ENCODE peak calls at places on chromosomes 11 and 22, in six cellular contexts. M is PC-3; A is NCI-H1105 treated with DMSO at 0.1 percent for 48 hours; J is HEK293T; K is stimulated activated CD4-positive, alpha-beta T cell treated with anti-CD3 and anti-CD28 coated beads, Interleukin-1b, Interleukin-23, amount 100 ng/mL, for 24 hours; N is fibroblast of lung. X is an unnamed sample.

GRCh38 chr11:119741369-119742262 is 12.6 kb upstream of the NECTIN1 start:
- DNase-seq in M (peak), A (no peak), J (peak), K (peak), N (no peak), X (peak)

GRCh38 chr11:85947431-85948272 is 92.5 kb downstream of the CCDC83 start:
- DNase-seq in M (peak), A (no peak), J (no peak), K (no peak), N (peak), X (no peak)

GRCh38 chr11:110918351-110918750 is 206.1 kb upstream of the ARHGAP20 start:
- DNase-seq in M (no peak), A (no peak), J (no peak), K (no peak), N (no peak), X (no peak)

GRCh38 chr11:65424200-65425104 is 1.9 kb downstream of the NEAT1 start:
- DNase-seq in M (peak), A (no peak), J (no peak), K (no peak), N (peak), X (peak)

GRCh38 chr11:69662806-69663205 is 12.3 kb downstream of the LTO1 start:
- DNase-seq in M (no peak), A (no peak), J (no peak), K (no peak), N (no peak), X (no peak)

GRCh38 chr22:37484115-37485005 is 1.8 kb downstream of the MFNG start:
- DNase-seq in M (no peak), A (no peak), J (no peak), K (peak), N (no peak), X (peak)

GRCh38 chr11:126824035-126824607 is 176.4 kb downstream of the KIRREL3 start:
- DNase-seq in M (no peak), A (peak), J (no peak), K (no peak), N (no peak), X (no peak)

GRCh38 chr11:116376547-116376946 is 396.2 kb downstream of the BUD13 start:
- DNase-seq in M (no peak), A (peak), J (no peak), K (no peak), N (no peak), X (no peak)

GRCh38 chr11:9075441-9076000 is 15.9 kb downstream of the SCUBE2 start:
- DNase-seq in M (no peak), A (no peak), J (no peak), K (no peak), N (no peak), X (no peak)

GRCh38 chr11:72238040-72238450 is 5.9 kb downstream of the PHOX2A start:
- DNase-seq in M (peak), A (no peak), J (peak), K (peak), N (peak), X (peak)

GRCh38 chr11:72954860-72955259 is 140.6 kb downstream of the ATG16L2 start:
- DNase-seq in M (no peak), A (no peak), J (no peak), K (no peak), N (no peak), X (no peak)

GRCh38 chr22:23069502-23070357 is 589 bp upstream of the GNAZ start:
- DNase-seq in M (peak), A (peak), J (peak), K (peak), N (peak), X (peak)

GRCh38 chr11:1344056-1344635 is 34.7 kb upstream of the TOLLIP start:
- DNase-seq in M (no peak), A (no peak), J (no peak), K (no peak), N (no peak), X (no peak)

GRCh38 chr11:91730071-91730470 is 494.5 kb upstream of the FAT3 start:
- DNase-seq in M (no peak), A (no peak), J (no peak), K (no peak), N (no peak), X (no peak)

GRCh38 chr11:19959697-19960096 is 200.6 kb downstream of the DBX1 start:
- DNase-seq in M (no peak), A (no peak), J (no peak), K (no peak), N (no peak), X (no peak)

GRCh38 chr11:107623183-107623582 is 32.2 kb downstream of the ELMOD1 start:
- DNase-seq in M (peak), A (no peak), J (no peak), K (no peak), N (no peak), X (no peak)

GRCh38 chr11:28343304-28344233 is 235.4 kb downstream of the METTL15 start:
- DNase-seq in M (peak), A (no peak), J (no peak), K (no peak), N (peak), X (no peak)

GRCh38 chr11:32774081-32774480 is 20.4 kb downstream of the CCDC73 start:
- DNase-seq in M (no peak), A (no peak), J (no peak), K (no peak), N (no peak), X (no peak)

GRCh38 chr22:46280999-46281623 is 13.3 kb downstream of the TTC38 start:
- DNase-seq in M (no peak), A (no peak), J (no peak), K (no peak), N (no peak), X (no peak)

GRCh38 chr11:28476053-28476452 is 367.9 kb downstream of the METTL15 start:
- DNase-seq in M (no peak), A (no peak), J (no peak), K (no peak), N (no peak), X (no peak)

GRCh38 chr11:119417726-119418540 is 5.0 kb downstream of the THY1 start:
- DNase-seq in M (peak), A (no peak), J (no peak), K (no peak), N (peak), X (no peak)

GRCh38 chr11:95392644-95393043 is 161.6 kb upstream of the SESN3 start:
- DNase-seq in M (no peak), A (no peak), J (no peak), K (no peak), N (no peak), X (no peak)

GRCh38 chr22:38513063-38513462 is 7.0 kb upstream of the DDX17 start:
- DNase-seq in M (peak), A (no peak), J (peak), K (no peak), N (no peak), X (peak)

GRCh38 chr11:44912270-44912987 is 38.3 kb downstream of the TP53I11 start:
- DNase-seq in M (no peak), A (no peak), J (no peak), K (no peak), N (no peak), X (no peak)

GRCh38 chr11:65438257-65439151 is 15.9 kb downstream of the NEAT1 start:
- DNase-seq in M (no peak), A (no peak), J (no peak), K (no peak), N (peak), X (no peak)

GRCh38 chr11:41879186-41879738 is 419.8 kb upstream of the LRRC4C start:
- DNase-seq in M (peak), A (no peak), J (no peak), K (no peak), N (no peak), X (no peak)

GRCh38 chr11:34787348-34787747 is 128.8 kb downstream of the APIP start:
- DNase-seq in M (no peak), A (no peak), J (no peak), K (no peak), N (no peak), X (no peak)

GRCh38 chr11:134270250-134270714 is 5.9 kb upstream of the GLB1L3 start:
- DNase-seq in M (peak), A (peak), J (peak), K (no peak), N (no peak), X (peak)

GRCh38 chr22:39405346-39406085 is 5.9 kb downstream of the TAB1 start:
- DNase-seq in M (no peak), A (no peak), J (no peak), K (no peak), N (peak), X (no peak)

GRCh38 chr11:127816959-127817358 is 770.4 kb downstream of the ETS1 start:
- DNase-seq in M (no peak), A (no peak), J (no peak), K (no peak), N (no peak), X (no peak)

GRCh38 chr11:46386674-46387073 is 4.9 kb downstream of the CHRM4 start:
- DNase-seq in M (peak), A (no peak), J (no peak), K (no peak), N (no peak), X (no peak)